ENCODE peak calls at places on chromosome 16, in nine cellular contexts. One of them, this sample, is unnamed.
A peak's percentile ranks its signal among the peaks of the same experiment; 100 is the strongest.

GRCh38 chr16:20726661-20727060 is 15.0 kb downstream of the THUMPD1 start:
- DNase-seq in psoas muscle: no peak
- DNase-seq in AG04450: no peak
- DNase-seq in effector memory CD4-positive, alpha-beta T cell: no peak
- DNase-seq in cardiac muscle cell: no peak
- DNase-seq in iPS DF 6.9: no peak
- DNase-seq in A549: no peak
- DNase-seq in BJ: no peak
- DNase-seq in vagina: no peak
- DNase-seq in this sample: no peak

GRCh38 chr16:55506083-55506482 is 2.8 kb upstream of the LPCAT2 start:
- DNase-seq in effector memory CD4-positive, alpha-beta T cell: no peak
- DNase-seq in A549: no peak
- DNase-seq in cardiac muscle cell: no peak
- DNase-seq in iPS DF 6.9: no peak
- DNase-seq in psoas muscle: no peak
- DNase-seq in AG04450: no peak
- DNase-seq in vagina: no peak
- DNase-seq in BJ: no peak
- DNase-seq in this sample: no peak

GRCh38 chr16:89409161-89409711 is 81.1 kb downstream of the ANKRD11 start:
- DNase-seq in effector memory CD4-positive, alpha-beta T cell: peak; percentile 71
- DNase-seq in AG04450: no peak
- DNase-seq in iPS DF 6.9: no peak
- DNase-seq in A549: no peak
- DNase-seq in vagina: no peak
- DNase-seq in BJ: no peak
- DNase-seq in cardiac muscle cell: peak; percentile 24
- DNase-seq in psoas muscle: no peak
- DNase-seq in this sample: no peak

GRCh38 chr16:88681709-88682451 is 4.4 kb downstream of the SNAI3 start:
- DNase-seq in vagina: no peak
- DNase-seq in AG04450: no peak
- DNase-seq in psoas muscle: peak; percentile 65
- DNase-seq in cardiac muscle cell: peak; percentile 16
- DNase-seq in iPS DF 6.9: no peak
- DNase-seq in BJ: no peak
- DNase-seq in A549: no peak
- DNase-seq in effector memory CD4-positive, alpha-beta T cell: no peak
- DNase-seq in this sample: no peak

GRCh38 chr16:77344306-77344705 is 90.5 kb downstream of the ADAMTS18 start:
- DNase-seq in iPS DF 6.9: no peak
- DNase-seq in effector memory CD4-positive, alpha-beta T cell: no peak
- DNase-seq in vagina: no peak
- DNase-seq in A549: no peak
- DNase-seq in psoas muscle: no peak
- DNase-seq in AG04450: no peak
- DNase-seq in BJ: no peak
- DNase-seq in cardiac muscle cell: no peak
- DNase-seq in this sample: no peak

GRCh38 chr16:23571895-23572294 is 14.4 kb downstream of the UBFD1 start:
- DNase-seq in effector memory CD4-positive, alpha-beta T cell: no peak
- DNase-seq in AG04450: no peak
- DNase-seq in iPS DF 6.9: no peak
- DNase-seq in cardiac muscle cell: no peak
- DNase-seq in BJ: no peak
- DNase-seq in vagina: no peak
- DNase-seq in psoas muscle: no peak
- DNase-seq in A549: no peak
- DNase-seq in this sample: no peak

GRCh38 chr16:75550211-75550662 is 5.8 kb downstream of the TMEM231 start:
- DNase-seq in BJ: no peak
- DNase-seq in psoas muscle: no peak
- DNase-seq in iPS DF 6.9: no peak
- DNase-seq in effector memory CD4-positive, alpha-beta T cell: no peak
- DNase-seq in A549: peak; percentile 61
- DNase-seq in cardiac muscle cell: peak; percentile 38
- DNase-seq in vagina: no peak
- DNase-seq in AG04450: no peak
- DNase-seq in this sample: no peak

GRCh38 chr16:35399133-35399532 is 1939.7 kb downstream of the TP53TG3F start:
- DNase-seq in iPS DF 6.9: no peak
- DNase-seq in psoas muscle: no peak
- DNase-seq in cardiac muscle cell: no peak
- DNase-seq in effector memory CD4-positive, alpha-beta T cell: no peak
- DNase-seq in AG04450: no peak
- DNase-seq in vagina: no peak
- DNase-seq in BJ: no peak
- DNase-seq in A549: no peak
- DNase-seq in this sample: no peak

GRCh38 chr16:19583665-19584300 is 28.3 kb downstream of the VPS35L start:
- DNase-seq in psoas muscle: no peak
- DNase-seq in cardiac muscle cell: peak; percentile 72
- DNase-seq in AG04450: peak; percentile 18
- DNase-seq in vagina: no peak
- DNase-seq in effector memory CD4-positive, alpha-beta T cell: peak; percentile 2
- DNase-seq in iPS DF 6.9: peak; percentile 33
- DNase-seq in A549: peak; percentile 68
- DNase-seq in BJ: no peak
- DNase-seq in this sample: no peak

GRCh38 chr16:89334050-89334449 is 116.5 kb downstream of the ZNF778 start:
- DNase-seq in BJ: no peak
- DNase-seq in psoas muscle: peak; percentile 22
- DNase-seq in AG04450: no peak
- DNase-seq in A549: no peak
- DNase-seq in iPS DF 6.9: no peak
- DNase-seq in effector memory CD4-positive, alpha-beta T cell: no peak
- DNase-seq in cardiac muscle cell: no peak
- DNase-seq in vagina: no peak
- DNase-seq in this sample: no peak

GRCh38 chr16:9042943-9043680 is 48.3 kb upstream of the HAPSTR1 start:
- DNase-seq in A549: no peak
- DNase-seq in vagina: no peak
- DNase-seq in effector memory CD4-positive, alpha-beta T cell: no peak
- DNase-seq in cardiac muscle cell: peak; percentile 66
- DNase-seq in BJ: peak; percentile 79
- DNase-seq in psoas muscle: no peak
- DNase-seq in AG04450: peak; percentile 60
- DNase-seq in iPS DF 6.9: no peak
- DNase-seq in this sample: peak; percentile 55

GRCh38 chr16:50326835-50327465 is 41.8 kb downstream of the BRD7 start:
- DNase-seq in BJ: no peak
- DNase-seq in psoas muscle: no peak
- DNase-seq in iPS DF 6.9: peak; percentile 18
- DNase-seq in effector memory CD4-positive, alpha-beta T cell: peak; percentile 56
- DNase-seq in AG04450: no peak
- DNase-seq in cardiac muscle cell: peak; percentile 37
- DNase-seq in A549: peak; percentile 58
- DNase-seq in vagina: no peak
- DNase-seq in this sample: no peak

GRCh38 chr16:53915452-53916160 is 211.7 kb downstream of the FTO start:
- DNase-seq in effector memory CD4-positive, alpha-beta T cell: no peak
- DNase-seq in iPS DF 6.9: no peak
- DNase-seq in BJ: no peak
- DNase-seq in cardiac muscle cell: no peak
- DNase-seq in vagina: no peak
- DNase-seq in psoas muscle: no peak
- DNase-seq in AG04450: no peak
- DNase-seq in A549: no peak
- DNase-seq in this sample: no peak

GRCh38 chr16:24737391-24737871 is 8.0 kb downstream of the TNRC6A start:
- DNase-seq in vagina: no peak
- DNase-seq in A549: no peak
- DNase-seq in iPS DF 6.9: no peak
- DNase-seq in AG04450: no peak
- DNase-seq in BJ: peak; percentile 12
- DNase-seq in effector memory CD4-positive, alpha-beta T cell: no peak
- DNase-seq in psoas muscle: no peak
- DNase-seq in cardiac muscle cell: peak; percentile 46
- DNase-seq in this sample: no peak

GRCh38 chr16:57892447-57893096 is 78.4 kb downstream of the CNGB1 start:
- DNase-seq in BJ: no peak
- DNase-seq in psoas muscle: no peak
- DNase-seq in AG04450: no peak
- DNase-seq in iPS DF 6.9: no peak
- DNase-seq in cardiac muscle cell: peak; percentile 48
- DNase-seq in vagina: no peak
- DNase-seq in A549: peak; percentile 36
- DNase-seq in effector memory CD4-positive, alpha-beta T cell: no peak
- DNase-seq in this sample: no peak

GRCh38 chr16:89829630-89830437 is 1.6 kb downstream of the SPIRE2 start:
- DNase-seq in iPS DF 6.9: no peak
- DNase-seq in vagina: no peak
- DNase-seq in cardiac muscle cell: no peak
- DNase-seq in A549: no peak
- DNase-seq in AG04450: no peak
- DNase-seq in effector memory CD4-positive, alpha-beta T cell: no peak
- DNase-seq in BJ: no peak
- DNase-seq in psoas muscle: no peak
- DNase-seq in this sample: no peak

GRCh38 chr16:49443576-49443975 is 70.0 kb downstream of the C16orf78 start:
- DNase-seq in cardiac muscle cell: no peak
- DNase-seq in effector memory CD4-positive, alpha-beta T cell: no peak
- DNase-seq in A549: no peak
- DNase-seq in vagina: no peak
- DNase-seq in AG04450: no peak
- DNase-seq in iPS DF 6.9: no peak
- DNase-seq in psoas muscle: no peak
- DNase-seq in BJ: no peak
- DNase-seq in this sample: no peak

GRCh38 chr16:63577891-63578290 is 1541.7 kb upstream of the CDH8 start:
- DNase-seq in vagina: no peak
- DNase-seq in cardiac muscle cell: no peak
- DNase-seq in BJ: no peak
- DNase-seq in A549: no peak
- DNase-seq in iPS DF 6.9: no peak
- DNase-seq in psoas muscle: no peak
- DNase-seq in effector memory CD4-positive, alpha-beta T cell: no peak
- DNase-seq in AG04450: no peak
- DNase-seq in this sample: no peak

GRCh38 chr16:3020604-3021448 is 658 bp downstream of the TNFRSF12A start:
- DNase-seq in iPS DF 6.9: no peak
- DNase-seq in psoas muscle: peak; percentile 96
- DNase-seq in vagina: no peak
- DNase-seq in cardiac muscle cell: peak; percentile 86
- DNase-seq in A549: peak; percentile 93
- DNase-seq in BJ: peak; percentile 27
- DNase-seq in AG04450: peak; percentile 72
- DNase-seq in effector memory CD4-positive, alpha-beta T cell: peak; percentile 67
- DNase-seq in this sample: peak; percentile 49

GRCh38 chr16:3020247-3020603 is at the start of gene TNFRSF12A:
- DNase-seq in iPS DF 6.9: no peak
- DNase-seq in effector memory CD4-positive, alpha-beta T cell: peak; percentile 61
- DNase-seq in A549: peak; percentile 82
- DNase-seq in BJ: no peak
- DNase-seq in cardiac muscle cell: peak; percentile 80
- DNase-seq in psoas muscle: peak; percentile 88
- DNase-seq in AG04450: no peak
- DNase-seq in vagina: no peak
- DNase-seq in this sample: no peak

GRCh38 chr16:3022697-3023414 is 886 bp downstream of the HCFC1R1 start:
- DNase-seq in cardiac muscle cell: peak; percentile 68
- DNase-seq in iPS DF 6.9: no peak
- DNase-seq in A549: peak; percentile 86
- DNase-seq in psoas muscle: peak; percentile 84
- DNase-seq in vagina: no peak
- DNase-seq in effector memory CD4-positive, alpha-beta T cell: no peak
- DNase-seq in AG04450: no peak
- DNase-seq in BJ: no peak
- DNase-seq in this sample: peak; percentile 39

GRCh38 chr16:3022208-3022696 is 1.5 kb downstream of the HCFC1R1 start:
- DNase-seq in vagina: no peak
- DNase-seq in psoas muscle: peak; percentile 95
- DNase-seq in effector memory CD4-positive, alpha-beta T cell: peak; percentile 67
- DNase-seq in AG04450: peak; percentile 92
- DNase-seq in iPS DF 6.9: no peak
- DNase-seq in BJ: peak; percentile 75
- DNase-seq in cardiac muscle cell: peak; percentile 97
- DNase-seq in A549: peak; percentile 93
- DNase-seq in this sample: peak; percentile 87

GRCh38 chr16:3021449-3022207 is 1.5 kb downstream of the TNFRSF12A start:
- DNase-seq in A549: peak; percentile 93
- DNase-seq in psoas muscle: peak; percentile 96
- DNase-seq in effector memory CD4-positive, alpha-beta T cell: peak; percentile 64
- DNase-seq in cardiac muscle cell: peak; percentile 89
- DNase-seq in BJ: peak; percentile 68
- DNase-seq in AG04450: peak; percentile 80
- DNase-seq in iPS DF 6.9: no peak
- DNase-seq in vagina: no peak
- DNase-seq in this sample: peak; percentile 88
- H3K4me3 ChIP-seq in A549: peak overlapping the region; percentile 93
- H3K4me3 ChIP-seq in psoas muscle: peak overlapping the region; percentile 94
- H3K4me3 ChIP-seq in effector memory CD4-positive, alpha-beta T cell: peak overlapping the region; percentile 57
- H3K4me3 ChIP-seq in cardiac muscle cell: peak overlapping the region; percentile 74
- H3K4me3 ChIP-seq in BJ: peak overlapping the region; percentile 97
- H3K4me3 ChIP-seq in AG04450: peak overlapping the region; percentile 94
- H3K4me3 ChIP-seq in iPS DF 6.9: peak overlapping the region; percentile 41
- H3K4me3 ChIP-seq in vagina: peak overlapping the region; percentile 63
- H3K4me3 ChIP-seq in this sample: peak overlapping the region; percentile 69

GRCh38 chr16:1980770-1981087 is 540 bp downstream of the NOXO1 start:
- DNase-seq in BJ: no peak
- DNase-seq in cardiac muscle cell: no peak
- DNase-seq in iPS DF 6.9: no peak
- DNase-seq in vagina: no peak
- DNase-seq in psoas muscle: no peak
- DNase-seq in effector memory CD4-positive, alpha-beta T cell: no peak
- DNase-seq in AG04450: no peak
- DNase-seq in A549: no peak
- DNase-seq in this sample: no peak
- H3K4me3 ChIP-seq in BJ: no peak overlapping the region
- H3K4me3 ChIP-seq in cardiac muscle cell: no peak overlapping the region
- H3K4me3 ChIP-seq in iPS DF 6.9: no peak overlapping the region
- H3K4me3 ChIP-seq in vagina: no peak overlapping the region
- H3K4me3 ChIP-seq in psoas muscle: no peak overlapping the region
- H3K4me3 ChIP-seq in effector memory CD4-positive, alpha-beta T cell: no peak overlapping the region
- H3K4me3 ChIP-seq in AG04450: no peak overlapping the region
- H3K4me3 ChIP-seq in A549: no peak overlapping the region
- H3K4me3 ChIP-seq in this sample: no peak overlapping the region

GRCh38 chr16:11632455-11632921 is 35.8 kb upstream of the SNN start:
- DNase-seq in BJ: peak; percentile 64
- DNase-seq in AG04450: peak; percentile 85
- DNase-seq in effector memory CD4-positive, alpha-beta T cell: no peak
- DNase-seq in psoas muscle: peak; percentile 66
- DNase-seq in cardiac muscle cell: peak; percentile 93
- DNase-seq in vagina: no peak
- DNase-seq in A549: no peak
- DNase-seq in iPS DF 6.9: no peak
- DNase-seq in this sample: peak; percentile 51
- H3K4me3 ChIP-seq in BJ: no peak overlapping the region
- H3K4me3 ChIP-seq in AG04450: no peak overlapping the region
- H3K4me3 ChIP-seq in effector memory CD4-positive, alpha-beta T cell: no peak overlapping the region
- H3K4me3 ChIP-seq in psoas muscle: no peak overlapping the region
- H3K4me3 ChIP-seq in cardiac muscle cell: no peak overlapping the region
- H3K4me3 ChIP-seq in vagina: peak overlapping the region; percentile 3
- H3K4me3 ChIP-seq in A549: no peak overlapping the region
- H3K4me3 ChIP-seq in iPS DF 6.9: no peak overlapping the region
- H3K4me3 ChIP-seq in this sample: no peak overlapping the region

DNA sequence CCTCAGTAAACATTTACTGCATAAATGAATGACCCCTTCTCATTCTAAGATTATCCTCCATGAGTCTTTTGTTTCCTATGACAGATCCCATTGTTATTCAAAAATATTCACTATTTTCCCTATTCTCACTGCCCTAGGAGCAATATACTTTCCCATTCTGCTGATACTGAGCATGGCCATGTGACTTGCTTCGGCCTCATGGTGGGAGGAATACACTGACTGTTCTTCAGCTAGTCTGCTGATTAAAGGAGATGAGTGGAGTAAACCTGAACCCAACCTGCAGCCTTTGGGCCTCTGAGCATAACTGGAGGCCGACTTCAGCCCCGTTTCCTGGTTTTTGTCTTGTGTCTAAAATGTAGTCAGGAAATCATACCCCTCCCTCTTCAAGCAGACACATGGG is 531.8 kb upstream of the SALL1 start:
- DNase-seq in cardiac muscle cell: no peak
- DNase-seq in effector memory CD4-positive, alpha-beta T cell: no peak
- DNase-seq in AG04450: no peak
- DNase-seq in vagina: no peak
- DNase-seq in A549: no peak
- DNase-seq in iPS DF 6.9: no peak
- DNase-seq in psoas muscle: no peak
- DNase-seq in BJ: no peak
- DNase-seq in this sample: no peak
- H3K4me3 ChIP-seq in cardiac muscle cell: no peak overlapping the region
- H3K4me3 ChIP-seq in effector memory CD4-positive, alpha-beta T cell: no peak overlapping the region
- H3K4me3 ChIP-seq in AG04450: no peak overlapping the region
- H3K4me3 ChIP-seq in vagina: no peak overlapping the region
- H3K4me3 ChIP-seq in A549: no peak overlapping the region
- H3K4me3 ChIP-seq in iPS DF 6.9: no peak overlapping the region
- H3K4me3 ChIP-seq in psoas muscle: no peak overlapping the region
- H3K4me3 ChIP-seq in BJ: no peak overlapping the region
- H3K4me3 ChIP-seq in this sample: no peak overlapping the region

This sample was measured in skeletal muscle cell.